ENCODE peak calls at places on chromosomes 13 and 19, in nine cellular contexts. One of them, this sample, is unnamed.

GRCh38 chr19:29596885-29597525 is 9.1 kb upstream of the POP4 start:
- DNase-seq in cardiac muscle cell: peak; percentile 34
- DNase-seq in IMR-90: peak; percentile 40
- DNase-seq in kidney epithelial cell: no peak
- DNase-seq in ascending aorta: no peak
- DNase-seq in GM06990: no peak
- DNase-seq in cardiac fibroblast: peak; percentile 54
- DNase-seq in astrocyte of the spinal cord: peak; percentile 6
- DNase-seq in neural progenitor cell: peak; percentile 59
- DNase-seq in this sample: no peak

GRCh38 chr13:98112456-98112855 is 30.4 kb upstream of the FARP1 start:
- DNase-seq in cardiac muscle cell: no peak
- DNase-seq in IMR-90: no peak
- DNase-seq in kidney epithelial cell: no peak
- DNase-seq in ascending aorta: no peak
- DNase-seq in GM06990: no peak
- DNase-seq in cardiac fibroblast: no peak
- DNase-seq in astrocyte of the spinal cord: no peak
- DNase-seq in neural progenitor cell: no peak
- DNase-seq in this sample: no peak

GRCh38 chr19:20325151-20325550 is 158.1 kb downstream of the ZNF486 start:
- DNase-seq in cardiac muscle cell: no peak
- DNase-seq in IMR-90: no peak
- DNase-seq in kidney epithelial cell: no peak
- DNase-seq in ascending aorta: no peak
- DNase-seq in GM06990: no peak
- DNase-seq in cardiac fibroblast: no peak
- DNase-seq in astrocyte of the spinal cord: no peak
- DNase-seq in neural progenitor cell: no peak
- DNase-seq in this sample: no peak

GRCh38 chr19:15449620-15450527 is at the start of gene WIZ:
- DNase-seq in cardiac muscle cell: peak; percentile 85
- DNase-seq in IMR-90: peak; percentile 55
- DNase-seq in kidney epithelial cell: no peak
- DNase-seq in ascending aorta: peak; percentile 43
- DNase-seq in GM06990: peak; percentile 82
- DNase-seq in cardiac fibroblast: peak; percentile 75
- DNase-seq in astrocyte of the spinal cord: peak; percentile 74
- DNase-seq in neural progenitor cell: peak; percentile 92
- DNase-seq in this sample: no peak

GRCh38 chr19:11460207-11460606 is 20.6 kb downstream of the ELAVL3 start:
- DNase-seq in cardiac muscle cell: no peak
- DNase-seq in IMR-90: no peak
- DNase-seq in kidney epithelial cell: no peak
- DNase-seq in ascending aorta: no peak
- DNase-seq in GM06990: no peak
- DNase-seq in cardiac fibroblast: no peak
- DNase-seq in astrocyte of the spinal cord: no peak
- DNase-seq in neural progenitor cell: no peak
- DNase-seq in this sample: no peak

GRCh38 chr13:23086951-23087350 is 93.8 kb upstream of the SGCG start:
- DNase-seq in cardiac muscle cell: no peak
- DNase-seq in IMR-90: no peak
- DNase-seq in kidney epithelial cell: no peak
- DNase-seq in ascending aorta: no peak
- DNase-seq in GM06990: no peak
- DNase-seq in cardiac fibroblast: no peak
- DNase-seq in astrocyte of the spinal cord: no peak
- DNase-seq in neural progenitor cell: no peak
- DNase-seq in this sample: no peak

GRCh38 chr19:50417138-50417849 is 1.4 kb upstream of the SPIB start:
- DNase-seq in cardiac muscle cell: no peak
- DNase-seq in IMR-90: no peak
- DNase-seq in kidney epithelial cell: no peak
- DNase-seq in ascending aorta: no peak
- DNase-seq in GM06990: peak; percentile 64
- DNase-seq in cardiac fibroblast: no peak
- DNase-seq in astrocyte of the spinal cord: no peak
- DNase-seq in neural progenitor cell: no peak
- DNase-seq in this sample: no peak

GRCh38 chr19:10773969-10774368 is 56.1 kb downstream of the DNM2 start:
- DNase-seq in cardiac muscle cell: no peak
- DNase-seq in IMR-90: no peak
- DNase-seq in kidney epithelial cell: no peak
- DNase-seq in ascending aorta: no peak
- DNase-seq in GM06990: no peak
- DNase-seq in cardiac fibroblast: no peak
- DNase-seq in astrocyte of the spinal cord: no peak
- DNase-seq in neural progenitor cell: no peak
- DNase-seq in this sample: no peak

GRCh38 chr19:40723661-40724254 is 6.8 kb downstream of the ITPKC start:
- DNase-seq in cardiac muscle cell: no peak
- DNase-seq in IMR-90: no peak
- DNase-seq in kidney epithelial cell: no peak
- DNase-seq in ascending aorta: no peak
- DNase-seq in GM06990: no peak
- DNase-seq in cardiac fibroblast: no peak
- DNase-seq in astrocyte of the spinal cord: no peak
- DNase-seq in neural progenitor cell: no peak
- DNase-seq in this sample: no peak

GRCh38 chr19:40719414-40719894 is 2.5 kb downstream of the ITPKC start:
- DNase-seq in cardiac muscle cell: no peak
- DNase-seq in IMR-90: no peak
- DNase-seq in kidney epithelial cell: no peak
- DNase-seq in ascending aorta: no peak
- DNase-seq in GM06990: no peak
- DNase-seq in cardiac fibroblast: peak; percentile 23
- DNase-seq in astrocyte of the spinal cord: no peak
- DNase-seq in neural progenitor cell: no peak
- DNase-seq in this sample: no peak

GRCh38 chr19:40718774-40719391 is 2.0 kb downstream of the ITPKC start:
- DNase-seq in cardiac muscle cell: peak; percentile 49
- DNase-seq in IMR-90: peak; percentile 40
- DNase-seq in kidney epithelial cell: no peak
- DNase-seq in ascending aorta: no peak
- DNase-seq in GM06990: peak; percentile 49
- DNase-seq in cardiac fibroblast: peak; percentile 53
- DNase-seq in astrocyte of the spinal cord: peak; percentile 48
- DNase-seq in neural progenitor cell: peak; percentile 46
- DNase-seq in this sample: no peak

GRCh38 chr19:40721936-40722661 is 5.2 kb downstream of the ITPKC start:
- DNase-seq in cardiac muscle cell: no peak
- DNase-seq in IMR-90: peak; percentile 41
- DNase-seq in kidney epithelial cell: no peak
- DNase-seq in ascending aorta: no peak
- DNase-seq in GM06990: no peak
- DNase-seq in cardiac fibroblast: peak; percentile 76
- DNase-seq in astrocyte of the spinal cord: no peak
- DNase-seq in neural progenitor cell: no peak
- DNase-seq in this sample: no peak

DNA sequence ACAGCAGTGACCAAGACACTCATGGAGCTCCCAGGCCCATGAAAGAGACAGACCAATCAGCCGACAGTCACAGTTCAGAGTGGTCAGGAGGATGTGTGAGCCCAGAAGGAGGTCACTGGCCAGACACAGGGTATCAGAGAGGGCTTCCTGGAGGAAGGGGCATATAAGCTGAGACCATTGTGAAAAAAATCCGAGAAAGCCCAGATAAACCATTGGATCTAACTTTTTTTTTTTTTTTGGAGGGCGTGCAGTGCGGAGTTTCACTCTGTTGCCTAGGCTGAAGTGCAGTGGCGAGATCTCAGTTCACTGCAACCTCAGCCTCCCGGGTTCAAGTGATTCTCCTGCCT is 4.2 kb downstream of the ITPKC start:
- DNase-seq in cardiac muscle cell: no peak
- DNase-seq in IMR-90: no peak
- DNase-seq in kidney epithelial cell: no peak
- DNase-seq in ascending aorta: no peak
- DNase-seq in GM06990: no peak
- DNase-seq in cardiac fibroblast: no peak
- DNase-seq in astrocyte of the spinal cord: no peak
- DNase-seq in neural progenitor cell: no peak
- DNase-seq in this sample: no peak
- H3K4me3 ChIP-seq in cardiac muscle cell: no peak overlapping the region
- H3K4me3 ChIP-seq in IMR-90: no peak overlapping the region
- H3K4me3 ChIP-seq in kidney epithelial cell: no peak overlapping the region
- H3K4me3 ChIP-seq in ascending aorta: peak overlapping the region; percentile 72
- H3K4me3 ChIP-seq in GM06990: no peak overlapping the region
- H3K4me3 ChIP-seq in cardiac fibroblast: peak overlapping the region; percentile 92
- H3K4me3 ChIP-seq in astrocyte of the spinal cord: no peak overlapping the region
- H3K4me3 ChIP-seq in neural progenitor cell: no peak overlapping the region
- H3K4me3 ChIP-seq in this sample: no peak overlapping the region

DNA sequence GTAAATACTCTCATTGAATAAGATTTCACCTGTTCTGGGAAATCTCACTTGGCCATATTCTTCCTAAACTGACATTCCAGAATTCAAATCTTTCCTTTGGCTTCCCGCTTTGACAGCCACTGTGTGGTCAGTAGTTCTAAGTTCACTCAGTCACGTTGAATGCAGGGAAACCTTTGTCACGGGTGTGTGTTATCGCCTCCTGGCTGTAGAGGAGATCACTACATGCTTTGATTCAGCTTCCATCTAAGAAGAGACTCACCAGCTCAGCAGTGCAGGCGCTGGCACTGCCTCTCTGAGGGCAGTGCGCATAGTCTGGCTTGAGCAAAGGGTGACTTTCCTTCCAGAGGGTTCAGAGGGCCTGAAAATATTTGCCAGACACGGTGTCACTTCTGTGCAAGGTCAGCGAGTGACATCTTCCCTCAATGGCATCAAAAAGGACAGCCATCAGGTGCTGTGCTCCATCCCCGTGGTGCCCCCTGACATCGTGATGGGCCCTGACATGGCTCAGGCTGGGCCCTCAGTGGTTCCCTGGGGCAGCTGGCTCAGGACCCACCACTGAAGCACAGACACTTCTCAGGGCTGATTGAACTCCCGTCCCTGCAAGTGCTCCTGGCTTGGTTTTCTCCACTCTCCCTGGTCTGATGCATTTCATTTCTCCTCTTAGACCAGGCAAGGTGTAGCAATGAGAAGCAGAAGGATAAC is 635.4 kb upstream of the ARGLU1 start:
- DNase-seq in cardiac muscle cell: peak; percentile 59
- DNase-seq in IMR-90: no peak
- DNase-seq in kidney epithelial cell: no peak
- DNase-seq in ascending aorta: no peak
- DNase-seq in GM06990: no peak
- DNase-seq in cardiac fibroblast: peak; percentile 11
- DNase-seq in astrocyte of the spinal cord: no peak
- DNase-seq in neural progenitor cell: peak; percentile 73
- DNase-seq in this sample: no peak
- TF ChIP-seq CTCF in cardiac muscle cell: peak; percentile 47
- TF ChIP-seq CTCF in IMR-90: no peak
- TF ChIP-seq CTCF in kidney epithelial cell: no peak
- TF ChIP-seq CTCF in ascending aorta: no peak
- TF ChIP-seq CTCF in GM06990: peak; percentile 31
- TF ChIP-seq CTCF in cardiac fibroblast: peak; percentile 22
- TF ChIP-seq CTCF in astrocyte of the spinal cord: peak; percentile 51
- TF ChIP-seq CTCF in neural progenitor cell: peak; percentile 74
- TF ChIP-seq CTCF in this sample: peak; percentile 37

GRCh38 chr13:110874508-110874960 is 40.3 kb downstream of the ANKRD10 start:
- DNase-seq in cardiac muscle cell: peak; percentile 78
- DNase-seq in IMR-90: peak; percentile 46
- DNase-seq in kidney epithelial cell: no peak
- DNase-seq in ascending aorta: peak; percentile 50
- DNase-seq in GM06990: peak; percentile 40
- DNase-seq in cardiac fibroblast: peak; percentile 63
- DNase-seq in astrocyte of the spinal cord: peak; percentile 72
- DNase-seq in neural progenitor cell: peak; percentile 89
- DNase-seq in this sample: no peak
- H3K4me3 ChIP-seq in cardiac muscle cell: peak overlapping the region; percentile 41
- H3K4me3 ChIP-seq in IMR-90: peak overlapping the region; percentile 25
- H3K4me3 ChIP-seq in kidney epithelial cell: peak overlapping the region; percentile 29
- H3K4me3 ChIP-seq in ascending aorta: peak overlapping the region; percentile 61
- H3K4me3 ChIP-seq in GM06990: peak overlapping the region; percentile 27
- H3K4me3 ChIP-seq in cardiac fibroblast: peak overlapping the region; percentile 48
- H3K4me3 ChIP-seq in astrocyte of the spinal cord: peak overlapping the region; percentile 37
- H3K4me3 ChIP-seq in neural progenitor cell: peak overlapping the region; percentile 57
- H3K4me3 ChIP-seq in this sample: peak overlapping the region; percentile 24

GRCh38 chr13:42660367-42660965 is 86.5 kb downstream of the TNFSF11 start:
- DNase-seq in cardiac muscle cell: peak; percentile 54
- DNase-seq in IMR-90: peak; percentile 27
- DNase-seq in kidney epithelial cell: no peak
- DNase-seq in ascending aorta: no peak
- DNase-seq in GM06990: no peak
- DNase-seq in cardiac fibroblast: peak; percentile 55
- DNase-seq in astrocyte of the spinal cord: peak; percentile 30
- DNase-seq in neural progenitor cell: no peak
- DNase-seq in this sample: no peak
- TF ChIP-seq CTCF in cardiac muscle cell: peak; percentile 34
- TF ChIP-seq CTCF in IMR-90: peak; percentile 53
- TF ChIP-seq CTCF in kidney epithelial cell: no peak
- TF ChIP-seq CTCF in ascending aorta: no peak
- TF ChIP-seq CTCF in GM06990: peak; percentile 3
- TF ChIP-seq CTCF in cardiac fibroblast: peak; percentile 38
- TF ChIP-seq CTCF in astrocyte of the spinal cord: peak; percentile 35
- TF ChIP-seq CTCF in neural progenitor cell: no peak
- TF ChIP-seq CTCF in this sample: peak; percentile 37

GRCh38 chr19:37817180-37817911 is 38.0 kb upstream of the ZNF573 start:
- DNase-seq in cardiac muscle cell: peak; percentile 64
- DNase-seq in IMR-90: peak; percentile 3
- DNase-seq in kidney epithelial cell: no peak
- DNase-seq in ascending aorta: no peak
- DNase-seq in GM06990: peak; percentile 20
- DNase-seq in cardiac fibroblast: peak; percentile 36
- DNase-seq in astrocyte of the spinal cord: peak; percentile 45
- DNase-seq in neural progenitor cell: peak; percentile 87
- DNase-seq in this sample: no peak
- H3K4me3 ChIP-seq in cardiac muscle cell: peak overlapping the region; percentile 56
- H3K4me3 ChIP-seq in IMR-90: peak overlapping the region; percentile 48
- H3K4me3 ChIP-seq in kidney epithelial cell: peak overlapping the region; percentile 56
- H3K4me3 ChIP-seq in ascending aorta: peak overlapping the region; percentile 74
- H3K4me3 ChIP-seq in GM06990: no peak overlapping the region
- H3K4me3 ChIP-seq in cardiac fibroblast: peak overlapping the region; percentile 41
- H3K4me3 ChIP-seq in astrocyte of the spinal cord: peak overlapping the region; percentile 47
- H3K4me3 ChIP-seq in neural progenitor cell: peak overlapping the region; percentile 65
- H3K4me3 ChIP-seq in this sample: peak overlapping the region; percentile 54

DNA sequence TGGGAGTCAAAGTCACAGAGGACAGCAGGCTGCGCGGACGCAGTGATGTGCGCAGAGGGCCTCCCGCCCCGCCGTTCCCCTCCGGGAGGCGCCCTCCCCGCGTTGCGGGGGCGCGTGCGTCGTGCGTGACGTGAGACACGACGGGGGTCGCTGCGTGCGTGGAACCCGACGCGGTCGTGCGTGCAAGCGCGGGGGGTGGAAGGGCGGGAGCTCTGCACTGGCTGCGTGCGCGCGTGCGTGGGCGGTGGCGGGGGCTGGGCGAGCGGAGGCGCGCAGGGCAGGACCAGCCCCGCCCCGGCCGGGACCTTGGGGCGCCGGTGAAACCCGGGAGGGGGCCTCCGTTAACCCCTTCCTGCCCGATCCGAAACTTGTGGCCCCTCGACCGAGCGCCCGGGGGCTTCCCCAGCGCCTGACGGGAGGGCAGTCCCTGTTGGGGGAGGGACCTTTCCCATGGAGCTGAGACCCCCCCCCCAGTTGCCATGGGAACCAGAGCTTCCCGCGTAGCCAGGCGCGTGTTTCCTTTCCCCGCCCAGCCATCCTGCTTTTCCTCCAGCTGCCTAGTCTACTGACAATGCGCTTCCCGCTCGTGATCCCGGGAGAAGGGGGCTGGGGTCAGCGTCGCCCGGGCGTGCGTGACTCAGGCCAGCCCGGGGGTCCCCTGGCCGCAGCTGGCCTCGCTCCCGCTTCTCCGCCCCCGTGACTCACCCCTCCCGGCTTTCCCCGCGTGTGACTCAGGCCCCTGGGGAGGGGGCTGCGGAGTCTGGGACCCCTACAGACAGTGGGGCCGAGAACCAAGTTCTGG is 7.3 kb upstream of the HOOK2 start:
- DNase-seq in cardiac muscle cell: peak; percentile 93
- DNase-seq in IMR-90: peak; percentile 85
- DNase-seq in kidney epithelial cell: no peak
- DNase-seq in ascending aorta: peak; percentile 83
- DNase-seq in GM06990: peak; percentile 93
- DNase-seq in cardiac fibroblast: peak; percentile 79
- DNase-seq in astrocyte of the spinal cord: peak; percentile 84
- DNase-seq in neural progenitor cell: peak; percentile 67
- DNase-seq in this sample: no peak
- TF ChIP-seq CTCF in cardiac muscle cell: no peak
- TF ChIP-seq CTCF in IMR-90: peak; percentile 12
- TF ChIP-seq CTCF in kidney epithelial cell: no peak
- TF ChIP-seq CTCF in ascending aorta: peak; percentile 15
- TF ChIP-seq CTCF in GM06990: peak; percentile 14
- TF ChIP-seq CTCF in cardiac fibroblast: no peak
- TF ChIP-seq CTCF in astrocyte of the spinal cord: peak; percentile 7
- TF ChIP-seq CTCF in neural progenitor cell: no peak
- TF ChIP-seq CTCF in this sample: no peak